ENCODE peak calls at places on chromosomes 3 and 15, in four cellular contexts. C, V, A and L are unnamed samples.

GRCh38 chr3:135513106-135514063 is 452.1 kb upstream of the PPP2R3A start:
- DNase-seq in C (no peak), V (no peak), A (no peak), L (no peak)

GRCh38 chr3:177443469-177443868 is 246.2 kb upstream of the TBL1XR1 start:
- DNase-seq in C (no peak), V (no peak), A (no peak), L (peak)

GRCh38 chr15:74345051-74345450 is 22.4 kb downstream of the CYP11A1 start:
- DNase-seq in C (no peak), V (no peak), A (no peak), L (no peak)

GRCh38 chr15:74573987-74574386 is 33.0 kb downstream of the ARID3B start:
- DNase-seq in C (no peak), V (no peak), A (no peak), L (no peak)

GRCh38 chr3:85255954-85256353 is 297.2 kb downstream of the CADM2 start:
- DNase-seq in C (no peak), V (no peak), A (no peak), L (no peak)

GRCh38 chr3:27467545-27467944 is 16.6 kb downstream of the SLC4A7 start:
- DNase-seq in C (no peak), V (peak), A (no peak), L (no peak)

GRCh38 chr3:126112531-126113237 is 28.8 kb upstream of the SLC41A3 start:
- DNase-seq in C (no peak), V (no peak), A (peak), L (no peak)

GRCh38 chr3:127264794-127265514 is 22.9 kb downstream of the PRR20G start:
- DNase-seq in C (no peak), V (no peak), A (no peak), L (no peak)

GRCh38 chr3:50264389-50264963 is 4.5 kb upstream of the SEMA3B start:
- DNase-seq in C (no peak), V (no peak), A (peak), L (peak)

GRCh38 chr3:49785565-49786356 is 581 bp downstream of the IP6K1 start:
- DNase-seq in C (no peak), V (no peak), A (peak), L (no peak)

GRCh38 chr3:122183893-122184590 is 574 bp downstream of the CASR start:
- DNase-seq in C (no peak), V (no peak), A (no peak), L (no peak)

GRCh38 chr3:95189348-95189747 is 1126.5 kb downstream of the NSUN3 start:
- DNase-seq in C (no peak), V (no peak), A (no peak), L (no peak)

GRCh38 chr3:148816971-148817519 is 10.6 kb upstream of the CPB1 start:
- DNase-seq in C (no peak), V (no peak), A (no peak), L (no peak)

GRCh38 chr15:73081321-73081958 is 29.2 kb downstream of the NEO1 start:
- DNase-seq in C (no peak), V (no peak), A (no peak), L (peak)

GRCh38 chr3:182364723-182365650 is 428.3 kb upstream of the ATP11B start:
- DNase-seq in C (no peak), V (no peak), A (peak), L (no peak)